ENCODE peak calls at places on chromosome 2, in eight cellular contexts. X is A549, G is endothelial cell of umbilical vein, Z is HCT116, R is GM12878, E is HepG2, Q is K562, K is H1. N is an unnamed sample.

GRCh38 chr2:232890896-232891601 is 21.0 kb downstream of the SNORC start:
- DNase-seq in Q (peak; percentile 47), E (no peak), K (no peak), R (no peak), Z (peak; percentile 77), G (peak; percentile 26), X (no peak), N (peak; percentile 28)

GRCh38 chr2:70984576-70985282 is 6.3 kb downstream of the ANKRD53 start:
- DNase-seq in K (no peak), X (peak; percentile 67), G (peak; percentile 58), Z (peak; percentile 27), R (no peak), E (no peak), Q (peak; percentile 66), N (peak; percentile 50)

GRCh38 chr2:64467463-64467843 is 13.5 kb downstream of the LGALSL start:
- DNase-seq in Q (no peak), X (no peak), G (no peak), K (no peak), E (no peak), Z (no peak), R (no peak), N (peak; percentile 83)

GRCh38 chr2:127674241-127675209 is 805 bp downstream of the LIMS2 start:
- DNase-seq in K (no peak), R (no peak), Z (no peak), G (no peak), E (no peak), X (no peak), Q (no peak), N (no peak)

GRCh38 chr2:235270951-235271350 is 222.9 kb upstream of the AGAP1 start:
- DNase-seq in G (no peak), Z (no peak), R (peak; percentile 25), E (no peak), K (no peak), Q (no peak), X (no peak), N (peak; percentile 87)

GRCh38 chr2:199310654-199311275 is 147.0 kb downstream of the SATB2 start:
- DNase-seq in Q (no peak), K (no peak), X (no peak), E (no peak), R (no peak), G (no peak), Z (no peak), N (no peak)

GRCh38 chr2:231931481-231931915 is 5.3 kb upstream of the NPPC start:
- DNase-seq in G (no peak), Q (no peak), E (no peak), R (no peak), X (no peak), K (no peak), Z (no peak), N (no peak)

GRCh38 chr2:208006833-208007232 is 18.5 kb downstream of the PLEKHM3 start:
- DNase-seq in Q (no peak), X (no peak), E (no peak), Z (no peak), G (no peak), R (no peak), K (no peak), N (peak; percentile 27)

GRCh38 chr2:25207078-25207545 is 38.7 kb upstream of the POMC start:
- DNase-seq in G (no peak), K (no peak), E (no peak), X (no peak), Z (no peak), Q (no peak), R (no peak), N (peak; percentile 70)

GRCh38 chr2:99821039-99821438 is 321.4 kb downstream of the AFF3 start:
- DNase-seq in R (no peak), X (no peak), E (no peak), G (no peak), Z (peak; percentile 6), Q (no peak), K (no peak), N (peak; percentile 16)
- TF ChIP-seq MAX in R (no peak), X (no peak), E (no peak), G (no peak), Z (no peak), Q (no peak), K (no peak), N (no peak)

GRCh38 chr2:171824086-171824485 is 70.0 kb downstream of the SLC25A12 start:
- DNase-seq in R (no peak), K (no peak), Z (no peak), X (no peak), Q (no peak), G (no peak), E (no peak), N (peak; percentile 67)

GRCh38 chr2:171832489-171832888 is 61.6 kb downstream of the SLC25A12 start:
- DNase-seq in Z (no peak), Q (no peak), E (no peak), K (no peak), G (no peak), R (no peak), X (no peak), N (no peak)

GRCh38 chr2:171834286-171834685 is 59.8 kb downstream of the SLC25A12 start:
- DNase-seq in Z (no peak), X (no peak), E (peak; percentile 42), Q (no peak), R (no peak), K (no peak), G (no peak), N (no peak)

DNA sequence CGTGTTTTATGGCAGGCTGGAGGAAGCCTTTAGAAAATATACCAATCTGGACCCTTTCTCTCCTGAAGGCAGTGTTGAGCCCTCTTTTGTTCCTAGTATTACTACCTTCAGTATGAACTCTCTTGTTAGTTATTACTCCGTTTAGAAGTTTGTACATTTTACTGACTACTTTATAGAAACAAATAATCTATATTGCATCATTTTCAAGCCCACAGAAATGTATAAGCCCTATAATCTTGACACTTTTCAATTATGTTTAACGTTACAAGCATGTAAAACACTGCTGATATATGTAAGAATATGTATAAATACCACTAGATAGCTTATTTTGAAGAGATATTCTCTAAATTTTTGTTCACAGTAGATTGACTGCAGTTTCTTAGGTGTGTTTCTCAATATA is 64.0 kb downstream of the SLC25A12 start:
- DNase-seq in K (no peak), Q (no peak), E (no peak), X (no peak), R (no peak), G (no peak), Z (no peak), N (no peak)
- TF ChIP-seq POLR2A in K (no peak), Q (no peak), E (no peak), X (no peak), R (no peak), G (no peak), Z (no peak), N (no peak)

GRCh38 chr2:177353084-177353483 is 39.5 kb upstream of the AGPS start:
- DNase-seq in Q (no peak), K (no peak), E (no peak), R (no peak), Z (no peak), G (no peak), X (no peak), N (peak; percentile 21)

GRCh38 chr2:177352441-177353070 is 40.0 kb upstream of the AGPS start:
- DNase-seq in R (no peak), K (no peak), Q (no peak), E (no peak), Z (no peak), G (peak; percentile 63), X (no peak), N (peak; percentile 67)

GRCh38 chr2:177355874-177356273 is 36.7 kb upstream of the AGPS start:
- DNase-seq in Z (no peak), Q (no peak), E (no peak), K (no peak), R (no peak), X (no peak), G (peak; percentile 30), N (no peak)
- H3K4me3 ChIP-seq in Z (no peak overlapping the region), Q (no peak overlapping the region), E (no peak overlapping the region), K (no peak overlapping the region), R (no peak overlapping the region), X (no peak overlapping the region), G (no peak overlapping the region), N (no peak overlapping the region)

GRCh38 chr2:236671820-236672520 is 102.3 kb downstream of the ACKR3 start:
- DNase-seq in K (no peak), G (no peak), R (no peak), Z (no peak), Q (no peak), E (no peak), X (no peak), N (no peak)

GRCh38 chr2:236673126-236673822 is 103.6 kb downstream of the ACKR3 start:
- DNase-seq in G (peak; percentile 80), K (no peak), X (no peak), E (no peak), Z (no peak), Q (no peak), R (no peak), N (no peak)

GRCh38 chr2:236674238-236674637 is 104.6 kb downstream of the ACKR3 start:
- DNase-seq in Z (no peak), K (no peak), Q (no peak), R (no peak), G (no peak), X (no peak), E (no peak), N (no peak)

GRCh38 chr2:236673823-236674185 is 104.2 kb downstream of the ACKR3 start:
- DNase-seq in X (no peak), G (no peak), R (no peak), E (no peak), Q (no peak), Z (no peak), K (no peak), N (no peak)

GRCh38 chr2:236672606-236673005 is 103.0 kb downstream of the ACKR3 start:
- DNase-seq in X (no peak), Q (no peak), E (no peak), Z (no peak), R (no peak), K (no peak), G (no peak), N (no peak)
- TF ChIP-seq MAX in X (no peak), Q (no peak), E (no peak), Z (no peak), R (no peak), K (no peak), G (no peak), N (no peak)

DNA sequence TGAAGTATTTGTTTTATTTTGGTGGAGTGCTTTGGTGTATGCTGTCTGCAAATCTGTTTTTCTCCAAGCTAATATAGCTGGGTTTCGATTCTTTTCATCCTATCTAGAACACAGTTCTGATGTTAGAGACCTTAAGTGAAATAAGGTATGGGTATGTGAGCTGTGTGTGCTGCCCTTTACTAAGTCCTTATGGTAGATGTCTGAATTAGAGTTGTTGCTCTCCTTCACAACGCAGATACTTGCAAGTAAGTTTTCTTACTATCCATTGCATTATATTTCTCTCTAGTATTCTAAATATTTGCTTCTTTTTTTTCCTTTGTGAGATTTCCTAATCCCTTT is 38.6 kb downstream of the AGFG1 start:
- DNase-seq in R (no peak), E (no peak), Q (no peak), K (no peak), G (no peak), X (no peak), Z (no peak), N (no peak)
- TF ChIP-seq POLR2A in R (no peak), E (no peak), Q (no peak), K (no peak), G (no peak), X (no peak), Z (no peak), N (no peak)

GRCh38 chr2:43228782-43229659 is 2.6 kb upstream of the ZFP36L2 start:
- DNase-seq in K (no peak), E (no peak), Z (no peak), X (no peak), G (peak; percentile 11), R (no peak), Q (no peak), N (peak; percentile 43)
- H3K4me3 ChIP-seq in K (no peak overlapping the region), E (no peak overlapping the region), Z (no peak overlapping the region), X (no peak overlapping the region), G (no peak overlapping the region), R (no peak overlapping the region), Q (no peak overlapping the region), N (peak overlapping the region; percentile 1)

GRCh38 chr2:218398437-218399390 is 954 bp upstream of the CTDSP1 start:
- DNase-seq in G (peak; percentile 54), R (no peak), Q (peak; percentile 73), Z (peak; percentile 37), X (peak; percentile 73), E (peak; percentile 68), K (no peak), N (peak; percentile 91)
- TF ChIP-seq MAX in G (no peak), R (no peak), Q (peak; percentile 55), Z (no peak), X (peak; percentile 62), E (no peak), K (peak; percentile 67), N (no peak)